ENCODE peak calls at places on chromosomes 2 and 18, in seven cellular contexts. One of them, this sample, is unnamed.
A peak's percentile ranks its signal among the peaks of the same experiment; 100 is the strongest.

GRCh38 chr2:219415580-219416232 is 2.5 kb upstream of the DES start:
- DNase-seq in CD4-positive, alpha-beta T cell: no peak
- DNase-seq in iPS-NIHi11: no peak
- DNase-seq in T follicular helper cell: no peak
- DNase-seq in SW 1271: no peak
- DNase-seq in stimulated activated CD8-positive, alpha-beta memory T cell treated with anti-CD3 and anti-CD28 coated beads, Interleukin-7, amount 100 ng/mL, for 24 hours: no peak
- DNase-seq in ELR: no peak
- DNase-seq in this sample: no peak

GRCh38 chr18:36589857-36590543 is 238.8 kb downstream of the TPGS2 start:
- DNase-seq in ELR: peak; percentile 42
- DNase-seq in stimulated activated CD8-positive, alpha-beta memory T cell treated with anti-CD3 and anti-CD28 coated beads, Interleukin-7, amount 100 ng/mL, for 24 hours: no peak
- DNase-seq in CD4-positive, alpha-beta T cell: no peak
- DNase-seq in iPS-NIHi11: no peak
- DNase-seq in SW 1271: no peak
- DNase-seq in T follicular helper cell: no peak
- DNase-seq in this sample: no peak

GRCh38 chr2:183060500-183061231 is 17.9 kb upstream of the DUSP19 start:
- DNase-seq in ELR: no peak
- DNase-seq in CD4-positive, alpha-beta T cell: no peak
- DNase-seq in iPS-NIHi11: no peak
- DNase-seq in stimulated activated CD8-positive, alpha-beta memory T cell treated with anti-CD3 and anti-CD28 coated beads, Interleukin-7, amount 100 ng/mL, for 24 hours: no peak
- DNase-seq in T follicular helper cell: no peak
- DNase-seq in SW 1271: no peak
- DNase-seq in this sample: no peak

GRCh38 chr2:125167820-125168219 is 1142.7 kb downstream of the CNTNAP5 start:
- DNase-seq in iPS-NIHi11: no peak
- DNase-seq in stimulated activated CD8-positive, alpha-beta memory T cell treated with anti-CD3 and anti-CD28 coated beads, Interleukin-7, amount 100 ng/mL, for 24 hours: no peak
- DNase-seq in SW 1271: no peak
- DNase-seq in T follicular helper cell: no peak
- DNase-seq in CD4-positive, alpha-beta T cell: no peak
- DNase-seq in ELR: peak; percentile 43
- DNase-seq in this sample: peak; percentile 37

GRCh38 chr2:24832991-24833671 is 39.9 kb downstream of the CENPO start:
- DNase-seq in T follicular helper cell: no peak
- DNase-seq in CD4-positive, alpha-beta T cell: no peak
- DNase-seq in SW 1271: no peak
- DNase-seq in iPS-NIHi11: peak; percentile 38
- DNase-seq in stimulated activated CD8-positive, alpha-beta memory T cell treated with anti-CD3 and anti-CD28 coated beads, Interleukin-7, amount 100 ng/mL, for 24 hours: no peak
- DNase-seq in ELR: no peak
- DNase-seq in this sample: no peak

GRCh38 chr2:72095364-72095763 is 52.3 kb downstream of the CYP26B1 start:
- DNase-seq in iPS-NIHi11: no peak
- DNase-seq in CD4-positive, alpha-beta T cell: no peak
- DNase-seq in T follicular helper cell: no peak
- DNase-seq in ELR: no peak
- DNase-seq in SW 1271: no peak
- DNase-seq in stimulated activated CD8-positive, alpha-beta memory T cell treated with anti-CD3 and anti-CD28 coated beads, Interleukin-7, amount 100 ng/mL, for 24 hours: no peak
- DNase-seq in this sample: no peak

GRCh38 chr2:100821255-100821912 is 1.4 kb downstream of the NPAS2 start:
- DNase-seq in SW 1271: peak; percentile 46
- DNase-seq in iPS-NIHi11: no peak
- DNase-seq in CD4-positive, alpha-beta T cell: no peak
- DNase-seq in T follicular helper cell: no peak
- DNase-seq in ELR: peak; percentile 26
- DNase-seq in stimulated activated CD8-positive, alpha-beta memory T cell treated with anti-CD3 and anti-CD28 coated beads, Interleukin-7, amount 100 ng/mL, for 24 hours: no peak
- DNase-seq in this sample: no peak

GRCh38 chr2:7084601-7085000 is 167.4 kb downstream of the RNF144A start:
- DNase-seq in SW 1271: no peak
- DNase-seq in stimulated activated CD8-positive, alpha-beta memory T cell treated with anti-CD3 and anti-CD28 coated beads, Interleukin-7, amount 100 ng/mL, for 24 hours: no peak
- DNase-seq in CD4-positive, alpha-beta T cell: no peak
- DNase-seq in iPS-NIHi11: no peak
- DNase-seq in T follicular helper cell: no peak
- DNase-seq in ELR: no peak
- DNase-seq in this sample: no peak

GRCh38 chr2:156999657-157000056 is 257.8 kb upstream of the GALNT5 start:
- DNase-seq in stimulated activated CD8-positive, alpha-beta memory T cell treated with anti-CD3 and anti-CD28 coated beads, Interleukin-7, amount 100 ng/mL, for 24 hours: no peak
- DNase-seq in ELR: no peak
- DNase-seq in CD4-positive, alpha-beta T cell: no peak
- DNase-seq in iPS-NIHi11: no peak
- DNase-seq in T follicular helper cell: no peak
- DNase-seq in SW 1271: no peak
- DNase-seq in this sample: no peak

GRCh38 chr2:224444011-224444410 is 42.1 kb upstream of the FAM124B start:
- DNase-seq in CD4-positive, alpha-beta T cell: no peak
- DNase-seq in ELR: no peak
- DNase-seq in stimulated activated CD8-positive, alpha-beta memory T cell treated with anti-CD3 and anti-CD28 coated beads, Interleukin-7, amount 100 ng/mL, for 24 hours: no peak
- DNase-seq in SW 1271: no peak
- DNase-seq in T follicular helper cell: no peak
- DNase-seq in iPS-NIHi11: no peak
- DNase-seq in this sample: no peak

GRCh38 chr2:62287335-62287734 is 91.4 kb downstream of the B3GNT2 start:
- DNase-seq in ELR: no peak
- DNase-seq in iPS-NIHi11: no peak
- DNase-seq in SW 1271: no peak
- DNase-seq in stimulated activated CD8-positive, alpha-beta memory T cell treated with anti-CD3 and anti-CD28 coated beads, Interleukin-7, amount 100 ng/mL, for 24 hours: no peak
- DNase-seq in T follicular helper cell: no peak
- DNase-seq in CD4-positive, alpha-beta T cell: no peak
- DNase-seq in this sample: no peak

GRCh38 chr18:23283933-23284430 is 148.7 kb downstream of the CABLES1 start:
- DNase-seq in CD4-positive, alpha-beta T cell: no peak
- DNase-seq in ELR: peak; percentile 90
- DNase-seq in iPS-NIHi11: peak; percentile 53
- DNase-seq in stimulated activated CD8-positive, alpha-beta memory T cell treated with anti-CD3 and anti-CD28 coated beads, Interleukin-7, amount 100 ng/mL, for 24 hours: no peak
- DNase-seq in T follicular helper cell: no peak
- DNase-seq in SW 1271: peak; percentile 75
- DNase-seq in this sample: no peak

GRCh38 chr2:120586507-120587283 is 149.0 kb upstream of the GLI2 start:
- DNase-seq in iPS-NIHi11: peak; percentile 49
- DNase-seq in stimulated activated CD8-positive, alpha-beta memory T cell treated with anti-CD3 and anti-CD28 coated beads, Interleukin-7, amount 100 ng/mL, for 24 hours: no peak
- DNase-seq in CD4-positive, alpha-beta T cell: no peak
- DNase-seq in ELR: no peak
- DNase-seq in T follicular helper cell: no peak
- DNase-seq in SW 1271: no peak
- DNase-seq in this sample: no peak

GRCh38 chr2:10392951-10393647 is 55.0 kb downstream of the ODC1 start:
- DNase-seq in T follicular helper cell: no peak
- DNase-seq in CD4-positive, alpha-beta T cell: no peak
- DNase-seq in iPS-NIHi11: no peak
- DNase-seq in ELR: no peak
- DNase-seq in stimulated activated CD8-positive, alpha-beta memory T cell treated with anti-CD3 and anti-CD28 coated beads, Interleukin-7, amount 100 ng/mL, for 24 hours: no peak
- DNase-seq in SW 1271: no peak
- DNase-seq in this sample: no peak

GRCh38 chr2:127137225-127137624 is 30.3 kb upstream of the BIN1 start:
- DNase-seq in T follicular helper cell: no peak
- DNase-seq in CD4-positive, alpha-beta T cell: no peak
- DNase-seq in ELR: no peak
- DNase-seq in SW 1271: no peak
- DNase-seq in stimulated activated CD8-positive, alpha-beta memory T cell treated with anti-CD3 and anti-CD28 coated beads, Interleukin-7, amount 100 ng/mL, for 24 hours: no peak
- DNase-seq in iPS-NIHi11: no peak
- DNase-seq in this sample: no peak

GRCh38 chr18:35605686-35606417 is 24.3 kb downstream of the GALNT1 start:
- DNase-seq in iPS-NIHi11: no peak
- DNase-seq in T follicular helper cell: no peak
- DNase-seq in CD4-positive, alpha-beta T cell: no peak
- DNase-seq in ELR: peak; percentile 59
- DNase-seq in stimulated activated CD8-positive, alpha-beta memory T cell treated with anti-CD3 and anti-CD28 coated beads, Interleukin-7, amount 100 ng/mL, for 24 hours: no peak
- DNase-seq in SW 1271: no peak
- DNase-seq in this sample: peak; percentile 10

GRCh38 chr2:142682528-142682927 is 194.9 kb upstream of the KYNU start:
- DNase-seq in iPS-NIHi11: no peak
- DNase-seq in ELR: peak; percentile 66
- DNase-seq in stimulated activated CD8-positive, alpha-beta memory T cell treated with anti-CD3 and anti-CD28 coated beads, Interleukin-7, amount 100 ng/mL, for 24 hours: no peak
- DNase-seq in T follicular helper cell: no peak
- DNase-seq in CD4-positive, alpha-beta T cell: no peak
- DNase-seq in SW 1271: no peak
- DNase-seq in this sample: no peak

GRCh38 chr2:11248-11941 is 34.9 kb downstream of the FAM110C start:
- DNase-seq in T follicular helper cell: peak; percentile 51
- DNase-seq in iPS-NIHi11: peak; percentile 42
- DNase-seq in CD4-positive, alpha-beta T cell: peak; percentile 61
- DNase-seq in stimulated activated CD8-positive, alpha-beta memory T cell treated with anti-CD3 and anti-CD28 coated beads, Interleukin-7, amount 100 ng/mL, for 24 hours: peak; percentile 59
- DNase-seq in SW 1271: peak; percentile 8
- DNase-seq in ELR: peak; percentile 30
- DNase-seq in this sample: no peak

GRCh38 chr2:113219889-113220641 is 46.3 kb downstream of the PSD4 start:
- DNase-seq in stimulated activated CD8-positive, alpha-beta memory T cell treated with anti-CD3 and anti-CD28 coated beads, Interleukin-7, amount 100 ng/mL, for 24 hours: no peak
- DNase-seq in CD4-positive, alpha-beta T cell: no peak
- DNase-seq in SW 1271: no peak
- DNase-seq in T follicular helper cell: no peak
- DNase-seq in ELR: peak; percentile 46
- DNase-seq in iPS-NIHi11: peak; percentile 51
- DNase-seq in this sample: no peak

GRCh38 chr2:224922142-224922727 is 120.0 kb downstream of the DOCK10 start:
- DNase-seq in stimulated activated CD8-positive, alpha-beta memory T cell treated with anti-CD3 and anti-CD28 coated beads, Interleukin-7, amount 100 ng/mL, for 24 hours: no peak
- DNase-seq in ELR: no peak
- DNase-seq in SW 1271: no peak
- DNase-seq in T follicular helper cell: no peak
- DNase-seq in CD4-positive, alpha-beta T cell: no peak
- DNase-seq in iPS-NIHi11: no peak
- DNase-seq in this sample: no peak

GRCh38 chr2:88690591-88691338 is 708 bp upstream of the RPIA start:
- DNase-seq in stimulated activated CD8-positive, alpha-beta memory T cell treated with anti-CD3 and anti-CD28 coated beads, Interleukin-7, amount 100 ng/mL, for 24 hours: peak; percentile 20
- DNase-seq in SW 1271: peak; percentile 38
- DNase-seq in iPS-NIHi11: peak; percentile 36
- DNase-seq in CD4-positive, alpha-beta T cell: peak; percentile 32
- DNase-seq in ELR: peak; percentile 47
- DNase-seq in T follicular helper cell: peak; percentile 33
- DNase-seq in this sample: no peak

GRCh38 chr2:174957049-174957448 is 48.1 kb downstream of the CHN1 start:
- DNase-seq in CD4-positive, alpha-beta T cell: no peak
- DNase-seq in T follicular helper cell: no peak
- DNase-seq in stimulated activated CD8-positive, alpha-beta memory T cell treated with anti-CD3 and anti-CD28 coated beads, Interleukin-7, amount 100 ng/mL, for 24 hours: no peak
- DNase-seq in SW 1271: no peak
- DNase-seq in iPS-NIHi11: no peak
- DNase-seq in ELR: no peak
- DNase-seq in this sample: no peak